ENCODE peak calls at places on chromosomes 11 and 22, in ten cellular contexts. One of them, this sample, is unnamed. For H3K36me3 and H3K4me1, the result is how much of the 10 kb centered on the place peaks cover.

GRCh38 chr11:69374110-69374981 is 80.4 kb downstream of the MYEOV start:
- DNase-seq in spleen: peak
- DNase-seq in ovary: peak
- DNase-seq in stomach: peak
- DNase-seq in tibial nerve: no peak
- DNase-seq in heart left ventricle: no peak
- DNase-seq in sigmoid colon: peak
- DNase-seq in right lobe of liver: no peak
- DNase-seq in Peyer's patch: peak
- DNase-seq in adrenal gland: no peak
- DNase-seq in this sample: no peak

GRCh38 chr11:95256204-95256819 is 25.3 kb upstream of the SESN3 start:
- DNase-seq in spleen: no peak
- DNase-seq in ovary: peak
- DNase-seq in stomach: no peak
- DNase-seq in tibial nerve: no peak
- DNase-seq in heart left ventricle: no peak
- DNase-seq in sigmoid colon: no peak
- DNase-seq in right lobe of liver: no peak
- DNase-seq in Peyer's patch: peak
- DNase-seq in adrenal gland: no peak
- DNase-seq in this sample: no peak

GRCh38 chr11:108370990-108371389 is 96.3 kb downstream of the C11orf65 start:
- DNase-seq in spleen: no peak
- DNase-seq in ovary: no peak
- DNase-seq in stomach: no peak
- DNase-seq in tibial nerve: no peak
- DNase-seq in heart left ventricle: no peak
- DNase-seq in sigmoid colon: no peak
- DNase-seq in right lobe of liver: no peak
- DNase-seq in Peyer's patch: no peak
- DNase-seq in adrenal gland: no peak
- DNase-seq in this sample: no peak

GRCh38 chr11:96329419-96329818 is 13.6 kb downstream of the MAML2 start:
- DNase-seq in spleen: no peak
- DNase-seq in ovary: no peak
- DNase-seq in stomach: no peak
- DNase-seq in tibial nerve: no peak
- DNase-seq in heart left ventricle: no peak
- DNase-seq in sigmoid colon: no peak
- DNase-seq in right lobe of liver: no peak
- DNase-seq in Peyer's patch: no peak
- DNase-seq in adrenal gland: no peak
- DNase-seq in this sample: no peak

GRCh38 chr11:104028476-104028875 is 8.0 kb upstream of the DDI1 start:
- DNase-seq in spleen: no peak
- DNase-seq in ovary: no peak
- DNase-seq in stomach: no peak
- DNase-seq in tibial nerve: no peak
- DNase-seq in heart left ventricle: no peak
- DNase-seq in sigmoid colon: no peak
- DNase-seq in right lobe of liver: no peak
- DNase-seq in Peyer's patch: no peak
- DNase-seq in adrenal gland: no peak
- DNase-seq in this sample: no peak

GRCh38 chr11:12784445-12784844 is 110.2 kb downstream of the TEAD1 start:
- DNase-seq in spleen: no peak
- DNase-seq in ovary: no peak
- DNase-seq in stomach: no peak
- DNase-seq in tibial nerve: no peak
- DNase-seq in heart left ventricle: no peak
- DNase-seq in sigmoid colon: no peak
- DNase-seq in right lobe of liver: no peak
- DNase-seq in Peyer's patch: no peak
- DNase-seq in adrenal gland: no peak
- DNase-seq in this sample: no peak

GRCh38 chr22:46233231-46233630 is 16.9 kb downstream of the CDPF1 start:
- DNase-seq in spleen: peak
- DNase-seq in ovary: no peak
- DNase-seq in stomach: no peak
- DNase-seq in tibial nerve: peak
- DNase-seq in heart left ventricle: peak
- DNase-seq in sigmoid colon: peak
- DNase-seq in right lobe of liver: no peak
- DNase-seq in Peyer's patch: no peak
- DNase-seq in adrenal gland: peak
- DNase-seq in this sample: no peak

GRCh38 chr22:45994516-45995404 is 17.8 kb upstream of the WNT7B start:
- DNase-seq in spleen: peak
- DNase-seq in ovary: peak
- DNase-seq in stomach: peak
- DNase-seq in tibial nerve: peak
- DNase-seq in heart left ventricle: peak
- DNase-seq in sigmoid colon: peak
- DNase-seq in right lobe of liver: peak
- DNase-seq in Peyer's patch: peak
- DNase-seq in adrenal gland: peak
- DNase-seq in this sample: peak

GRCh38 chr11:59680287-59681154 is 11.7 kb upstream of the PATL1 start:
- DNase-seq in spleen: peak
- DNase-seq in ovary: peak
- DNase-seq in stomach: peak
- DNase-seq in tibial nerve: peak
- DNase-seq in heart left ventricle: peak
- DNase-seq in sigmoid colon: peak
- DNase-seq in right lobe of liver: peak
- DNase-seq in Peyer's patch: peak
- DNase-seq in adrenal gland: peak
- DNase-seq in this sample: peak

GRCh38 chr11:117187007-117187406 is 8.5 kb downstream of the SIDT2 start:
- DNase-seq in spleen: no peak
- DNase-seq in ovary: peak
- DNase-seq in stomach: no peak
- DNase-seq in tibial nerve: no peak
- DNase-seq in heart left ventricle: no peak
- DNase-seq in sigmoid colon: peak
- DNase-seq in right lobe of liver: peak
- DNase-seq in Peyer's patch: no peak
- DNase-seq in adrenal gland: peak
- DNase-seq in this sample: no peak
- H3K36me3 ChIP-seq in spleen: half or more
- H3K36me3 ChIP-seq in ovary: under half
- H3K36me3 ChIP-seq in stomach: half or more
- H3K36me3 ChIP-seq in tibial nerve: under half
- H3K36me3 ChIP-seq in heart left ventricle: under half
- H3K36me3 ChIP-seq in sigmoid colon: under half
- H3K36me3 ChIP-seq in right lobe of liver: under half
- H3K36me3 ChIP-seq in Peyer's patch: under half
- H3K36me3 ChIP-seq in adrenal gland: half or more
- H3K36me3 ChIP-seq in this sample: under half

DNA sequence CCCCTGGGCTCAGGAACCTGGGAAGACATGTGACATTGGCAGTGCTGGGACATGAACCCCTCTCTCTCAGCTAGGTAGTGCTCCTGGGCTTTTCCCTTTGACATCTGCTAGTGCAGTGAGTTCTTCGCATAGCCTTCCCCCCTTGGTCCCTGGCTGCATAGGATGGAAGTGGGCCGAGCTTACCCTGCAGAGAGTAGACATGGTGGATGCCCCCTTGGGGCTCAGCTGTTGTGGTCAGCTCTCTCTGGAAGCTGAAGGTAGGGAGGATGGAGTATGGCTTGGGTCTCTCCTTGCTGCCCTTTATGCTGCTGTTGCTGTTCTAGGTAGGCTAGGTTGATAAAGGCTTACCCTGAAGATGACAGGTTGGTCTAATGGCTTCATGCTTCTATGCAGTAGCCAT is 92.1 kb downstream of the ZBTB16 start:
- DNase-seq in spleen: no peak
- DNase-seq in ovary: no peak
- DNase-seq in stomach: no peak
- DNase-seq in tibial nerve: no peak
- DNase-seq in heart left ventricle: no peak
- DNase-seq in sigmoid colon: peak
- DNase-seq in right lobe of liver: no peak
- DNase-seq in Peyer's patch: no peak
- DNase-seq in adrenal gland: peak
- DNase-seq in this sample: no peak
- H3K4me1 ChIP-seq in spleen: half or more
- H3K4me1 ChIP-seq in ovary: under half
- H3K4me1 ChIP-seq in stomach: half or more
- H3K4me1 ChIP-seq in tibial nerve: half or more
- H3K4me1 ChIP-seq in heart left ventricle: half or more
- H3K4me1 ChIP-seq in sigmoid colon: half or more
- H3K4me1 ChIP-seq in right lobe of liver: half or more
- H3K4me1 ChIP-seq in Peyer's patch: under half
- H3K4me1 ChIP-seq in adrenal gland: under half
- H3K4me1 ChIP-seq in this sample: half or more

GRCh38 chr11:3050386-3051325 is 6.6 kb downstream of the CARS1 start:
- DNase-seq in spleen: peak
- DNase-seq in ovary: no peak
- DNase-seq in stomach: no peak
- DNase-seq in tibial nerve: no peak
- DNase-seq in heart left ventricle: peak
- DNase-seq in sigmoid colon: no peak
- DNase-seq in right lobe of liver: no peak
- DNase-seq in Peyer's patch: no peak
- DNase-seq in adrenal gland: no peak
- DNase-seq in this sample: no peak

GRCh38 chr11:3052109-3052479 is 5.1 kb downstream of the CARS1 start:
- DNase-seq in spleen: no peak
- DNase-seq in ovary: no peak
- DNase-seq in stomach: no peak
- DNase-seq in tibial nerve: no peak
- DNase-seq in heart left ventricle: peak
- DNase-seq in sigmoid colon: no peak
- DNase-seq in right lobe of liver: no peak
- DNase-seq in Peyer's patch: no peak
- DNase-seq in adrenal gland: no peak
- DNase-seq in this sample: no peak

GRCh38 chr11:3051435-3052108 is 5.7 kb downstream of the CARS1 start:
- DNase-seq in spleen: peak
- DNase-seq in ovary: no peak
- DNase-seq in stomach: no peak
- DNase-seq in tibial nerve: no peak
- DNase-seq in heart left ventricle: peak
- DNase-seq in sigmoid colon: no peak
- DNase-seq in right lobe of liver: no peak
- DNase-seq in Peyer's patch: no peak
- DNase-seq in adrenal gland: no peak
- DNase-seq in this sample: no peak

GRCh38 chr11:3047637-3048036 is 9.6 kb downstream of the CARS1 start:
- DNase-seq in spleen: no peak
- DNase-seq in ovary: no peak
- DNase-seq in stomach: no peak
- DNase-seq in tibial nerve: no peak
- DNase-seq in heart left ventricle: no peak
- DNase-seq in sigmoid colon: no peak
- DNase-seq in right lobe of liver: no peak
- DNase-seq in Peyer's patch: no peak
- DNase-seq in adrenal gland: no peak
- DNase-seq in this sample: no peak

GRCh38 chr11:3049430-3050243 is 7.6 kb downstream of the CARS1 start:
- DNase-seq in spleen: peak
- DNase-seq in ovary: peak
- DNase-seq in stomach: peak
- DNase-seq in tibial nerve: peak
- DNase-seq in heart left ventricle: peak
- DNase-seq in sigmoid colon: peak
- DNase-seq in right lobe of liver: peak
- DNase-seq in Peyer's patch: peak
- DNase-seq in adrenal gland: peak
- DNase-seq in this sample: peak
- TF ChIP-seq POLR2A in spleen: no peak
- TF ChIP-seq POLR2A in ovary: no peak
- TF ChIP-seq POLR2A in stomach: no peak
- TF ChIP-seq POLR2A in tibial nerve: no peak
- TF ChIP-seq POLR2A in heart left ventricle: no peak
- TF ChIP-seq POLR2A in sigmoid colon: no peak
- TF ChIP-seq POLR2A in right lobe of liver: no peak
- TF ChIP-seq POLR2A in Peyer's patch: no peak
- TF ChIP-seq POLR2A in adrenal gland: peak
- TF ChIP-seq POLR2A in this sample: no peak

GRCh38 chr11:37322333-37323194 is 724.5 kb upstream of the RAG2 start:
- DNase-seq in spleen: no peak
- DNase-seq in ovary: no peak
- DNase-seq in stomach: no peak
- DNase-seq in tibial nerve: no peak
- DNase-seq in heart left ventricle: no peak
- DNase-seq in sigmoid colon: no peak
- DNase-seq in right lobe of liver: no peak
- DNase-seq in Peyer's patch: no peak
- DNase-seq in adrenal gland: no peak
- DNase-seq in this sample: no peak
- H3K36me3 ChIP-seq in spleen: under half
- H3K36me3 ChIP-seq in ovary: under half
- H3K36me3 ChIP-seq in stomach: under half
- H3K36me3 ChIP-seq in tibial nerve: under half
- H3K36me3 ChIP-seq in heart left ventricle: under half
- H3K36me3 ChIP-seq in sigmoid colon: under half
- H3K36me3 ChIP-seq in right lobe of liver: under half
- H3K36me3 ChIP-seq in Peyer's patch: under half
- H3K36me3 ChIP-seq in adrenal gland: under half
- H3K36me3 ChIP-seq in this sample: under half

GRCh38 chr11:114174712-114175495 is 115.4 kb downstream of the ZBTB16 start:
- DNase-seq in spleen: no peak
- DNase-seq in ovary: no peak
- DNase-seq in stomach: no peak
- DNase-seq in tibial nerve: no peak
- DNase-seq in heart left ventricle: no peak
- DNase-seq in sigmoid colon: no peak
- DNase-seq in right lobe of liver: no peak
- DNase-seq in Peyer's patch: no peak
- DNase-seq in adrenal gland: no peak
- DNase-seq in this sample: no peak

GRCh38 chr11:114171257-114172054 is 111.9 kb downstream of the ZBTB16 start:
- DNase-seq in spleen: peak
- DNase-seq in ovary: peak
- DNase-seq in stomach: peak
- DNase-seq in tibial nerve: peak
- DNase-seq in heart left ventricle: peak
- DNase-seq in sigmoid colon: peak
- DNase-seq in right lobe of liver: peak
- DNase-seq in Peyer's patch: no peak
- DNase-seq in adrenal gland: peak
- DNase-seq in this sample: peak

GRCh38 chr11:114173836-114174235 is 114.3 kb downstream of the ZBTB16 start:
- DNase-seq in spleen: no peak
- DNase-seq in ovary: no peak
- DNase-seq in stomach: no peak
- DNase-seq in tibial nerve: no peak
- DNase-seq in heart left ventricle: no peak
- DNase-seq in sigmoid colon: no peak
- DNase-seq in right lobe of liver: no peak
- DNase-seq in Peyer's patch: no peak
- DNase-seq in adrenal gland: no peak
- DNase-seq in this sample: no peak

GRCh38 chr11:114172055-114172861 is 112.7 kb downstream of the ZBTB16 start:
- DNase-seq in spleen: no peak
- DNase-seq in ovary: no peak
- DNase-seq in stomach: no peak
- DNase-seq in tibial nerve: no peak
- DNase-seq in heart left ventricle: no peak
- DNase-seq in sigmoid colon: no peak
- DNase-seq in right lobe of liver: peak
- DNase-seq in Peyer's patch: no peak
- DNase-seq in adrenal gland: no peak
- DNase-seq in this sample: no peak

GRCh38 chr11:114172871-114173444 is 113.4 kb downstream of the ZBTB16 start:
- DNase-seq in spleen: no peak
- DNase-seq in ovary: no peak
- DNase-seq in stomach: no peak
- DNase-seq in tibial nerve: no peak
- DNase-seq in heart left ventricle: peak
- DNase-seq in sigmoid colon: no peak
- DNase-seq in right lobe of liver: no peak
- DNase-seq in Peyer's patch: no peak
- DNase-seq in adrenal gland: no peak
- DNase-seq in this sample: no peak
- H3K4me1 ChIP-seq in spleen: half or more
- H3K4me1 ChIP-seq in ovary: half or more
- H3K4me1 ChIP-seq in stomach: half or more
- H3K4me1 ChIP-seq in tibial nerve: half or more
- H3K4me1 ChIP-seq in heart left ventricle: half or more
- H3K4me1 ChIP-seq in sigmoid colon: half or more
- H3K4me1 ChIP-seq in right lobe of liver: half or more
- H3K4me1 ChIP-seq in Peyer's patch: under half
- H3K4me1 ChIP-seq in adrenal gland: half or more
- H3K4me1 ChIP-seq in this sample: half or more

This sample was measured in thyroid gland.